ENCODE peak calls at places on chromosomes 11 and 22, in nine cellular contexts. One of them, this sample, is unnamed.

GRCh38 chr11:108895579-108896480 is 231.0 kb downstream of the DDX10 start:
- DNase-seq in GM18507: no peak
- DNase-seq in Caki2: no peak
- DNase-seq in fibroblast of pulmonary artery: peak
- DNase-seq in aorta: no peak
- DNase-seq in fibroblast of mammary gland: peak
- DNase-seq in GM04504: no peak
- DNase-seq in stimulated activated CD8-positive, alpha-beta memory T cell treated with anti-CD3 and anti-CD28 coated beads, Interleukin-7, amount 100 ng/mL, for 24 hours: no peak
- DNase-seq in AG08396: no peak
- DNase-seq in this sample: no peak

GRCh38 chr22:40498454-40499186 is 128.2 kb downstream of the SGSM3 start:
- DNase-seq in GM18507: no peak
- DNase-seq in Caki2: peak
- DNase-seq in fibroblast of pulmonary artery: peak
- DNase-seq in aorta: no peak
- DNase-seq in fibroblast of mammary gland: peak
- DNase-seq in GM04504: peak
- DNase-seq in stimulated activated CD8-positive, alpha-beta memory T cell treated with anti-CD3 and anti-CD28 coated beads, Interleukin-7, amount 100 ng/mL, for 24 hours: no peak
- DNase-seq in AG08396: peak
- DNase-seq in this sample: peak

GRCh38 chr11:70456921-70457532 is 58.7 kb downstream of the CTTN start:
- DNase-seq in GM18507: no peak
- DNase-seq in Caki2: no peak
- DNase-seq in fibroblast of pulmonary artery: peak
- DNase-seq in aorta: peak
- DNase-seq in fibroblast of mammary gland: peak
- DNase-seq in GM04504: peak
- DNase-seq in stimulated activated CD8-positive, alpha-beta memory T cell treated with anti-CD3 and anti-CD28 coated beads, Interleukin-7, amount 100 ng/mL, for 24 hours: no peak
- DNase-seq in AG08396: peak
- DNase-seq in this sample: no peak

GRCh38 chr22:48187272-48187855 is 1424.9 kb downstream of the TBC1D22A start:
- DNase-seq in GM18507: no peak
- DNase-seq in Caki2: no peak
- DNase-seq in fibroblast of pulmonary artery: no peak
- DNase-seq in aorta: peak
- DNase-seq in fibroblast of mammary gland: no peak
- DNase-seq in GM04504: no peak
- DNase-seq in stimulated activated CD8-positive, alpha-beta memory T cell treated with anti-CD3 and anti-CD28 coated beads, Interleukin-7, amount 100 ng/mL, for 24 hours: no peak
- DNase-seq in AG08396: no peak
- DNase-seq in this sample: no peak

GRCh38 chr22:35624547-35624946 is 7.4 kb upstream of the MB start:
- DNase-seq in GM18507: no peak
- DNase-seq in Caki2: no peak
- DNase-seq in fibroblast of pulmonary artery: no peak
- DNase-seq in aorta: peak
- DNase-seq in fibroblast of mammary gland: no peak
- DNase-seq in GM04504: no peak
- DNase-seq in stimulated activated CD8-positive, alpha-beta memory T cell treated with anti-CD3 and anti-CD28 coated beads, Interleukin-7, amount 100 ng/mL, for 24 hours: no peak
- DNase-seq in AG08396: no peak
- DNase-seq in this sample: no peak

GRCh38 chr22:24418786-24419479 is 8.5 kb upstream of the ADORA2A start:
- DNase-seq in GM18507: no peak
- DNase-seq in Caki2: no peak
- DNase-seq in fibroblast of pulmonary artery: no peak
- DNase-seq in aorta: no peak
- DNase-seq in fibroblast of mammary gland: no peak
- DNase-seq in GM04504: no peak
- DNase-seq in stimulated activated CD8-positive, alpha-beta memory T cell treated with anti-CD3 and anti-CD28 coated beads, Interleukin-7, amount 100 ng/mL, for 24 hours: no peak
- DNase-seq in AG08396: no peak
- DNase-seq in this sample: no peak

GRCh38 chr11:45182902-45183301 is 36.5 kb downstream of the PRDM11 start:
- DNase-seq in GM18507: no peak
- DNase-seq in Caki2: peak
- DNase-seq in fibroblast of pulmonary artery: peak
- DNase-seq in aorta: peak
- DNase-seq in fibroblast of mammary gland: peak
- DNase-seq in GM04504: no peak
- DNase-seq in stimulated activated CD8-positive, alpha-beta memory T cell treated with anti-CD3 and anti-CD28 coated beads, Interleukin-7, amount 100 ng/mL, for 24 hours: no peak
- DNase-seq in AG08396: peak
- DNase-seq in this sample: peak

GRCh38 chr11:72574534-72575460 is 99.4 kb downstream of the PDE2A start:
- DNase-seq in GM18507: no peak
- DNase-seq in Caki2: no peak
- DNase-seq in fibroblast of pulmonary artery: no peak
- DNase-seq in aorta: no peak
- DNase-seq in fibroblast of mammary gland: no peak
- DNase-seq in GM04504: no peak
- DNase-seq in stimulated activated CD8-positive, alpha-beta memory T cell treated with anti-CD3 and anti-CD28 coated beads, Interleukin-7, amount 100 ng/mL, for 24 hours: no peak
- DNase-seq in AG08396: no peak
- DNase-seq in this sample: no peak

GRCh38 chr11:119721129-119722120 is 7.6 kb downstream of the NECTIN1 start:
- DNase-seq in GM18507: no peak
- DNase-seq in Caki2: no peak
- DNase-seq in fibroblast of pulmonary artery: peak
- DNase-seq in aorta: no peak
- DNase-seq in fibroblast of mammary gland: peak
- DNase-seq in GM04504: no peak
- DNase-seq in stimulated activated CD8-positive, alpha-beta memory T cell treated with anti-CD3 and anti-CD28 coated beads, Interleukin-7, amount 100 ng/mL, for 24 hours: no peak
- DNase-seq in AG08396: peak
- DNase-seq in this sample: peak